ENCODE peak calls at places on chromosomes 2 and 18, in nine cellular contexts. X is neuronal stem cell; K is LoVo; S is CD8-positive, alpha-beta memory T cell; T is EL; F is H4; E is HFFc6; W is tibial artery; A is posterior vena cava. B is an unnamed sample.
A peak's percentile ranks its signal among the peaks of the same experiment; 100 is the strongest.

GRCh38 chr2:215410932-215411285 is 25.0 kb downstream of the FN1 start:
- DNase-seq in X (no peak), K (peak; percentile 61), S (no peak), T (peak; percentile 94), F (peak; percentile 95), E (peak; percentile 98), W (no peak), A (no peak), B (no peak)

GRCh38 chr2:173606619-173607305 is 252.1 kb downstream of the CDCA7 start:
- DNase-seq in X (no peak), K (no peak), S (no peak), T (no peak), F (no peak), E (no peak), W (no peak), A (no peak), B (no peak)

GRCh38 chr2:159188449-159188848 is 98.1 kb downstream of the WDSUB1 start:
- DNase-seq in X (no peak), K (no peak), S (no peak), T (no peak), F (no peak), E (no peak), W (no peak), A (no peak), B (no peak)

GRCh38 chr2:232523682-232524597 is 2.0 kb upstream of the CHRND start:
- DNase-seq in X (peak; percentile 75), K (peak; percentile 11), S (no peak), T (peak; percentile 61), F (no peak), E (no peak), W (no peak), A (no peak), B (no peak)

GRCh38 chr2:85431787-85432186 is 13.3 kb downstream of the SH2D6 start:
- DNase-seq in X (no peak), K (no peak), S (no peak), T (no peak), F (no peak), E (no peak), W (peak; percentile 62), A (no peak), B (no peak)

GRCh38 chr2:65686928-65687521 is 254.6 kb upstream of the SPRED2 start:
- DNase-seq in X (no peak), K (no peak), S (no peak), T (no peak), F (no peak), E (no peak), W (no peak), A (no peak), B (no peak)

GRCh38 chr2:118865106-118865505 is 17.7 kb upstream of the EN1 start:
- DNase-seq in X (peak; percentile 39), K (peak; percentile 56), S (no peak), T (peak; percentile 50), F (peak; percentile 60), E (peak; percentile 48), W (no peak), A (peak; percentile 32), B (no peak)

GRCh38 chr2:190707726-190708125 is 58.8 kb downstream of the NAB1 start:
- DNase-seq in X (no peak), K (no peak), S (no peak), T (no peak), F (no peak), E (no peak), W (no peak), A (no peak), B (no peak)

GRCh38 chr2:181058378-181059269 is 78.2 kb downstream of the UBE2E3 start:
- DNase-seq in X (peak; percentile 15), K (peak; percentile 64), S (peak; percentile 56), T (no peak), F (peak; percentile 23), E (no peak), W (no peak), A (no peak), B (no peak)

GRCh38 chr18:35777042-35777441 is 195.4 kb upstream of the RMP24 start:
- DNase-seq in X (no peak), K (peak; percentile 20), S (no peak), T (no peak), F (no peak), E (no peak), W (no peak), A (no peak), B (no peak)

GRCh38 chr2:74045454-74045853 is 60.7 kb downstream of the TET3 start:
- DNase-seq in X (no peak), K (no peak), S (no peak), T (peak; percentile 65), F (no peak), E (peak; percentile 26), W (no peak), A (no peak), B (no peak)

GRCh38 chr2:20997953-20998722 is 45.7 kb downstream of the APOB start:
- DNase-seq in X (no peak), K (no peak), S (no peak), T (no peak), F (no peak), E (no peak), W (no peak), A (no peak), B (no peak)

GRCh38 chr2:10333247-10333613 is 30.5 kb downstream of the HPCAL1 start:
- DNase-seq in X (no peak), K (no peak), S (no peak), T (no peak), F (no peak), E (no peak), W (no peak), A (peak; percentile 57), B (peak; percentile 49)

GRCh38 chr2:27485496-27485895 is 4.0 kb downstream of the IFT172 start:
- DNase-seq in X (no peak), K (no peak), S (no peak), T (no peak), F (no peak), E (no peak), W (no peak), A (no peak), B (no peak)

GRCh38 chr2:18132697-18133096 is 254.2 kb downstream of the KCNS3 start:
- DNase-seq in X (no peak), K (no peak), S (no peak), T (peak; percentile 56), F (peak; percentile 53), E (no peak), W (no peak), A (no peak), B (no peak)

GRCh38 chr2:64251497-64252277 is 107.5 kb upstream of the PELI1 start:
- DNase-seq in X (no peak), K (no peak), S (no peak), T (no peak), F (no peak), E (no peak), W (no peak), A (no peak), B (no peak)

GRCh38 chr18:49757513-49758262 is 55.6 kb downstream of the ACAA2 start:
- DNase-seq in X (no peak), K (no peak), S (no peak), T (no peak), F (no peak), E (no peak), W (no peak), A (peak; percentile 58), B (no peak)

GRCh38 chr2:146741260-146741659 is 1103.6 kb upstream of the ACVR2A start:
- DNase-seq in X (no peak), K (no peak), S (no peak), T (no peak), F (no peak), E (no peak), W (no peak), A (no peak), B (no peak)

GRCh38 chr2:56444339-56444738 is 260.5 kb downstream of the CCDC85A start:
- DNase-seq in X (no peak), K (peak; percentile 75), S (no peak), T (peak; percentile 19), F (peak; percentile 8), E (no peak), W (no peak), A (no peak), B (no peak)

GRCh38 chr2:32942728-32943485 is 3.8 kb upstream of the LTBP1 start:
- DNase-seq in X (no peak), K (peak; percentile 48), S (no peak), T (no peak), F (no peak), E (no peak), W (no peak), A (no peak), B (no peak)

GRCh38 chr2:445896-446295 is 158.0 kb upstream of the ALKAL2 start:
- DNase-seq in X (no peak), K (no peak), S (no peak), T (no peak), F (no peak), E (no peak), W (no peak), A (no peak), B (no peak)

GRCh38 chr2:126600715-126601114 is 55.2 kb upstream of the GYPC start:
- DNase-seq in X (no peak), K (no peak), S (no peak), T (no peak), F (no peak), E (no peak), W (no peak), A (no peak), B (no peak)

GRCh38 chr2:235594041-235594440 is 100.2 kb downstream of the AGAP1 start:
- DNase-seq in X (no peak), K (peak; percentile 76), S (no peak), T (peak; percentile 69), F (peak; percentile 81), E (peak; percentile 75), W (no peak), A (no peak), B (no peak)

GRCh38 chr2:103656558-103656957 is 894.7 kb downstream of the TMEM182 start:
- DNase-seq in X (peak; percentile 12), K (no peak), S (no peak), T (no peak), F (no peak), E (no peak), W (no peak), A (no peak), B (no peak)

GRCh38 chr2:46999857-47000678 is 84.5 kb upstream of the MCFD2 start:
- DNase-seq in X (no peak), K (no peak), S (no peak), T (no peak), F (no peak), E (no peak), W (no peak), A (no peak), B (no peak)

GRCh38 chr2:95181774-95182173 is 16.2 kb downstream of the ZNF2 start:
- DNase-seq in X (no peak), K (no peak), S (no peak), T (no peak), F (no peak), E (no peak), W (no peak), A (no peak), B (no peak)